ENCODE peak calls at places on chromosomes 6 and 20, in four cellular contexts. One of them, this sample, is unnamed.

GRCh38 chr6:162251257-162251656 is 476.3 kb downstream of the PRKN start:
- DNase-seq in WERI-Rb-1: peak
- DNase-seq in fibroblast of mammary gland: peak
- DNase-seq in fibroblast of lung: no peak
- DNase-seq in this sample: no peak

GRCh38 chr6:10584607-10585006 is 63.5 kb downstream of the GCNT2 start:
- DNase-seq in fibroblast of mammary gland: no peak
- DNase-seq in fibroblast of lung: no peak
- DNase-seq in WERI-Rb-1: no peak
- DNase-seq in this sample: no peak

GRCh38 chr20:47533518-47534062 is 31.9 kb downstream of the NCOA3 start:
- DNase-seq in fibroblast of mammary gland: no peak
- DNase-seq in fibroblast of lung: no peak
- DNase-seq in WERI-Rb-1: no peak
- DNase-seq in this sample: no peak

GRCh38 chr6:154408906-154409500 is 52.4 kb upstream of the IPCEF1 start:
- DNase-seq in fibroblast of lung: peak
- DNase-seq in fibroblast of mammary gland: peak
- DNase-seq in WERI-Rb-1: peak
- DNase-seq in this sample: no peak

GRCh38 chr6:64411226-64411625 is 775.6 kb downstream of the PHF3 start:
- DNase-seq in WERI-Rb-1: no peak
- DNase-seq in fibroblast of mammary gland: peak
- DNase-seq in fibroblast of lung: peak
- DNase-seq in this sample: no peak

GRCh38 chr6:158142789-158143188 is 25.3 kb downstream of the SERAC1 start:
- DNase-seq in fibroblast of mammary gland: peak
- DNase-seq in fibroblast of lung: peak
- DNase-seq in WERI-Rb-1: no peak
- DNase-seq in this sample: no peak

GRCh38 chr6:137283080-137283479 is 63.9 kb upstream of the IFNGR1 start:
- DNase-seq in WERI-Rb-1: no peak
- DNase-seq in fibroblast of mammary gland: no peak
- DNase-seq in fibroblast of lung: no peak
- DNase-seq in this sample: no peak

GRCh38 chr6:168485804-168486203 is 44.8 kb downstream of the SMOC2 start:
- DNase-seq in fibroblast of lung: no peak
- DNase-seq in fibroblast of mammary gland: peak
- DNase-seq in WERI-Rb-1: no peak
- DNase-seq in this sample: no peak

GRCh38 chr6:105318660-105319059 is 84.2 kb downstream of the PREP start:
- DNase-seq in WERI-Rb-1: no peak
- DNase-seq in fibroblast of mammary gland: peak
- DNase-seq in fibroblast of lung: peak
- DNase-seq in this sample: no peak

GRCh38 chr6:118468682-118469465 is 79.2 kb upstream of the PLN start:
- DNase-seq in fibroblast of lung: peak
- DNase-seq in fibroblast of mammary gland: peak
- DNase-seq in WERI-Rb-1: no peak
- DNase-seq in this sample: no peak

GRCh38 chr6:167270499-167271307 is 20.4 kb upstream of the UNC93A start:
- DNase-seq in fibroblast of mammary gland: no peak
- DNase-seq in fibroblast of lung: no peak
- DNase-seq in WERI-Rb-1: no peak
- DNase-seq in this sample: no peak

GRCh38 chr20:7926767-7927166 is 13.5 kb downstream of the HAO1 start:
- DNase-seq in fibroblast of mammary gland: peak
- DNase-seq in WERI-Rb-1: peak
- DNase-seq in fibroblast of lung: peak
- DNase-seq in this sample: no peak

GRCh38 chr20:41174373-41174772 is 37.0 kb downstream of the PLCG1 start:
- DNase-seq in fibroblast of lung: no peak
- DNase-seq in fibroblast of mammary gland: no peak
- DNase-seq in WERI-Rb-1: peak
- DNase-seq in this sample: peak

GRCh38 chr6:108707328-108707976 is 140.8 kb upstream of the ARMC2 start:
- DNase-seq in fibroblast of mammary gland: no peak
- DNase-seq in WERI-Rb-1: no peak
- DNase-seq in fibroblast of lung: no peak
- DNase-seq in this sample: no peak

GRCh38 chr6:158507174-158507573 is 52.7 kb upstream of the TMEM181 start:
- DNase-seq in WERI-Rb-1: no peak
- DNase-seq in fibroblast of lung: no peak
- DNase-seq in fibroblast of mammary gland: no peak
- DNase-seq in this sample: no peak

GRCh38 chr6:56491606-56492328 is 150.9 kb downstream of the DST start:
- DNase-seq in WERI-Rb-1: no peak
- DNase-seq in fibroblast of lung: peak
- DNase-seq in fibroblast of mammary gland: peak
- DNase-seq in this sample: no peak

GRCh38 chr20:44963325-44964215 is 2.7 kb upstream of the STK4 start:
- DNase-seq in fibroblast of lung: no peak
- DNase-seq in WERI-Rb-1: no peak
- DNase-seq in fibroblast of mammary gland: no peak
- DNase-seq in this sample: no peak

GRCh38 chr6:131387706-131388455 is 185.1 kb upstream of the ARG1 start:
- DNase-seq in fibroblast of mammary gland: peak
- DNase-seq in WERI-Rb-1: no peak
- DNase-seq in fibroblast of lung: peak
- DNase-seq in this sample: no peak

GRCh38 chr20:35463455-35464300 is 8.3 kb downstream of the CEP250 start:
- DNase-seq in fibroblast of lung: peak
- DNase-seq in WERI-Rb-1: peak
- DNase-seq in fibroblast of mammary gland: peak
- DNase-seq in this sample: no peak

GRCh38 chr6:30820196-30820595 is 64.1 kb upstream of the DDR1 start:
- DNase-seq in fibroblast of mammary gland: peak
- DNase-seq in WERI-Rb-1: no peak
- DNase-seq in fibroblast of lung: peak
- DNase-seq in this sample: no peak

GRCh38 chr20:62774076-62774714 is 22.1 kb upstream of the MRGBP start:
- DNase-seq in fibroblast of mammary gland: no peak
- DNase-seq in WERI-Rb-1: peak
- DNase-seq in fibroblast of lung: no peak
- DNase-seq in this sample: no peak

GRCh38 chr6:164347455-164347854 is 932.9 kb downstream of the QKI start:
- DNase-seq in fibroblast of lung: no peak
- DNase-seq in fibroblast of mammary gland: no peak
- DNase-seq in WERI-Rb-1: peak
- DNase-seq in this sample: no peak
- TF ChIP-seq CTCF in fibroblast of lung: no peak
- TF ChIP-seq CTCF in fibroblast of mammary gland: peak
- TF ChIP-seq CTCF in WERI-Rb-1: peak
- TF ChIP-seq CTCF in this sample: no peak

GRCh38 chr6:90179190-90180169 is 117.2 kb downstream of the BACH2 start:
- DNase-seq in fibroblast of lung: no peak
- DNase-seq in fibroblast of mammary gland: peak
- DNase-seq in WERI-Rb-1: no peak
- DNase-seq in this sample: no peak
- TF ChIP-seq CTCF in fibroblast of lung: peak
- TF ChIP-seq CTCF in fibroblast of mammary gland: peak
- TF ChIP-seq CTCF in WERI-Rb-1: no peak
- TF ChIP-seq CTCF in this sample: no peak

GRCh38 chr6:150006961-150007464 is 18.3 kb downstream of the RAET1L start:
- DNase-seq in fibroblast of mammary gland: peak
- DNase-seq in WERI-Rb-1: no peak
- DNase-seq in fibroblast of lung: no peak
- DNase-seq in this sample: no peak
- TF ChIP-seq CTCF in fibroblast of mammary gland: peak
- TF ChIP-seq CTCF in WERI-Rb-1: peak
- TF ChIP-seq CTCF in fibroblast of lung: peak
- TF ChIP-seq CTCF in this sample: no peak

GRCh38 chr6:121335111-121336008 is 1.1 kb upstream of the TBC1D32 start:
- DNase-seq in fibroblast of mammary gland: peak
- DNase-seq in fibroblast of lung: peak
- DNase-seq in WERI-Rb-1: no peak
- DNase-seq in this sample: no peak

GRCh38 chr6:121344539-121344938 is 10.3 kb upstream of the TBC1D32 start:
- DNase-seq in WERI-Rb-1: no peak
- DNase-seq in fibroblast of mammary gland: no peak
- DNase-seq in fibroblast of lung: no peak
- DNase-seq in this sample: no peak

GRCh38 chr6:121334299-121335104 is at the start of gene TBC1D32:
- DNase-seq in WERI-Rb-1: peak
- DNase-seq in fibroblast of mammary gland: peak
- DNase-seq in fibroblast of lung: peak
- DNase-seq in this sample: peak

DNA sequence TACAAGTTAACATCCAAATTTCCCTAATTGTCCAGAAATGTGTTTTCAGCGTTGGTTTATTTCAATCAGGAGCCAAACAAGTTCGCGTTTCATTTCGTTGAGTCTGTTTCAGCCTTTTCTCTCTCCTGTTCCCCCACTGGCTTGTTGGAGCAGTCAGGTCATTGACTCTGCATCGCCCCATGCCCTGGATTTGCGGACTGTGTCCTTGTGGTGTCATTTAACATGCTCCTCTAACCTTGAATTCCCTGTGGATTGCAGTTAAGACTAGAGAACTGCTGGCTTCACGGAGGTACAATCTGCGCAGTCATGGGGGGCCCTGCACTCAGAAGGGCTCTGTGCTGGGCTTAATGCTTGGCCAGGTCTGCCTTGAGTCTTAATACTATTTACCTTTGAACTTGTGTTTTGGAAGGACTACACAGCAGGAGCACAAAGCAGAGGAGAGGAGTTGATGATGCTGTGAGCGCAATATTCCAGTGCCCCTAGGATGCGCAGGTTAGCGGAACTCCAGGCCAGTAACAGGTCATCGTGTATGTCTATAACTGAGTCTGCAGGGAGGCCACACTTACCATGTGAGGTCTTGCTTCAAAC is 5.5 kb upstream of the TBC1D32 start:
- DNase-seq in WERI-Rb-1: no peak
- DNase-seq in fibroblast of lung: no peak
- DNase-seq in fibroblast of mammary gland: no peak
- DNase-seq in this sample: no peak
- TF ChIP-seq CTCF in WERI-Rb-1: no peak
- TF ChIP-seq CTCF in fibroblast of lung: no peak
- TF ChIP-seq CTCF in fibroblast of mammary gland: no peak
- TF ChIP-seq CTCF in this sample: no peak

DNA sequence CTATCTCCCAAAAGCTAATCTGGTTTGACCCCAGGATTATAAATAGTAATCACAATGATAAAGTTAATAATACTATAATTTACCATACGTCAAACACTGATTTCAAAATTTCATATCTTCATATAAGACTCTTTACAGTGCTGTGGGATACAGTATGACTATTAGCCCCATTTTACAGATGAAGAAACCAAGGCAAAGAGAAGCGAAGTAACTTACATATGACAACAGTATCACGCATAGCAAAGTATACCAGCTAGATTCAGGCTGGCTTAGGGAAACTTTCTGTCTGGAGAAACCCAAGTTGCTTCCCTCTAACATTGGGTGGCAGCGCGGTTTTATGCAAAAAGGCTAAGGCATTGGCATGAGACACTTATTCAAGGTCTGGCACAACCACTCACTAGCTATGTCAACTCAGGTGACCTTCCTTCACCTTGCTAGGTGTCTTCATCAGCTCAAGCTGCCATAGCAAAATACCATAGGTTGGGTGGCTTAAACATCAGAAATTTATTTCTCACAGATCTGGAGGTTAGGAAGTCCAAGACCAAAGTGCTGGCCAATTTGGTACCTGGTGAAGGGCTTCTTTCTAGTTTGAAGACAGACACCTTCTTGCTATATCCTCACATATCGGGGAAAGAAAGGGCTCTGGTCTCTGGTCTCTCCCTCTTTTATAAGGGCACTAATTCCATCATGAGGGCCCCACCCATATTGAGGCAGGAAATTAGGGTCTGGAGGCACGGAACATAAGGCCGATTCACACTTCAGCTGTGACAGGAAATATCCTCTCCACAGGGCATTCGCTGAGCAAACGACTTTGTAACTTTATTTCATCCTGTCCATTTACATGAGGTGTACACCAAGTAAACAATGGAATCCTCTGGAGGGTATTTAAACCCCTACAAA is 22.4 kb upstream of the UTRN start:
- DNase-seq in fibroblast of mammary gland: no peak
- DNase-seq in WERI-Rb-1: no peak
- DNase-seq in fibroblast of lung: no peak
- DNase-seq in this sample: no peak
- TF ChIP-seq CTCF in fibroblast of mammary gland: no peak
- TF ChIP-seq CTCF in WERI-Rb-1: no peak
- TF ChIP-seq CTCF in fibroblast of lung: no peak
- TF ChIP-seq CTCF in this sample: no peak

GRCh38 chr6:42877695-42878094 is 1.7 kb upstream of the RPL7L1 start:
- DNase-seq in fibroblast of mammary gland: no peak
- DNase-seq in fibroblast of lung: no peak
- DNase-seq in WERI-Rb-1: no peak
- DNase-seq in this sample: no peak

DNA sequence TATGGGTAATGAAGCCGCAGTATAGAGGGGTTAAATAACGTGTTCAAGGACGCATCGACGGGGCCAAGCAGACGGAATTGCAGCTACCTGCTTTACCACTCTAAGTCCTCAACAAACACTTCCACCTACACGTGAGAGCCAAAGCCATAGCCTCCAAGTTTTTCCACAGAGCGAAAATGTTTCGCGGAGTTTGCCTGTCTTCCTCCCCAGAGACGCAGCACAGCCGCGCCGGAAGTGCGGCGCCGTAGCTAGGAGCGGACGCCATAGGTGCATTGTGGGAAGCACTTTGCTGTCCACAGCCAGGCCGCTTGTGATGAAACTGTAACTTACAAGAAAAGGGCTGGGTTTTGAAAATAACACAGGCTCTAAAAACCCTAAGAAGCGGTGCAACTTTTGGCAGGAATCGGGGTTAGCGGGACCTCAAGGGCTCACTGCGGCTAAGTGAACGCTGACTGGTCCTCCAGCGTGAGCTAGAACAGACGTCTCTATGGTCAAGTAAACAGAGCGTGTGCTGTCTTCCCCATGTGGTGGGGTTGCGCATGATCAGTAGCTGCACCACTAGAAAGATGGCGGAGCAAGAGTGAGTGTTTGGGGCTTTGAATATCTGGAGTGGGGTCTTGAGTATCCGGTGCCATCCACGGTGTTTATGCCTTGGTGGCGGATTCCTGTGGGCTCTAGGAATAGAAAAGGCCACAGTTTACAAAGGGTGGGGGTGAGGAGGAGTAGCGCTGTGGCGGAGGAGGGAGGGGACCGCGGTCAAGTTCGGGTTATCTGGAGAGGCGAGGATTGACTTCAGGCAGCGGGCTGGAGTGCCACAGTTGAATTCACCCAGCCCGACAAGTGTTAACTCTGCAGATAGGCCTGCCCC is at the start of gene RPL7L1:
- DNase-seq in WERI-Rb-1: peak
- DNase-seq in fibroblast of mammary gland: peak
- DNase-seq in fibroblast of lung: peak
- DNase-seq in this sample: peak
- TF ChIP-seq CTCF in WERI-Rb-1: peak
- TF ChIP-seq CTCF in fibroblast of mammary gland: no peak
- TF ChIP-seq CTCF in fibroblast of lung: no peak
- TF ChIP-seq CTCF in this sample: no peak

DNA sequence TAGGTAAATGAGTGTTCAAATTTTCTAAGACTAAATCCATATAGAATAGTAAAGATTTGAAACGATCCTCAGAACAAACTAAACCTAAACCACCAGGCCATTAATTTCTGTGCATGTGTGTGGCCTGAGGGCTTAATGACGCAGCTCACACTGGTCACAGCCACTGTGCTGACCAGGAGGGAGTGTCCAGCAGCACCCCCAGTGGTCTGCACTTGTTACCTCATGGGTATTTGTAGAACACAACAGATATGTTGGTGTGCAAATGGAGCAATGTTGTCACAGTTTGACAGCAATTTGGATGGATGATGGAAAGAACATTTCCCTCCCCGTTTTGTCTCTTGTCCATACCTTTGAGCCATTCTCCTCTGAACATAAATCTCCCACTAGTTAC is 122.4 kb upstream of the EXOC2 start:
- DNase-seq in fibroblast of mammary gland: no peak
- DNase-seq in WERI-Rb-1: peak
- DNase-seq in fibroblast of lung: no peak
- DNase-seq in this sample: no peak
- TF ChIP-seq CTCF in fibroblast of mammary gland: no peak
- TF ChIP-seq CTCF in WERI-Rb-1: peak
- TF ChIP-seq CTCF in fibroblast of lung: no peak
- TF ChIP-seq CTCF in this sample: no peak

This sample was measured in activated B cell treated with CpG ODN at 0.5 μM for 24 hours.